ENCODE peak calls at places on chromosomes 11 and 22, in nine cellular contexts. T, G, I, U, N, J, M, W and E are unnamed samples.

GRCh38 chr11:69333906-69334305 is 40.0 kb downstream of the MYEOV start:
- DNase-seq in U (no peak), I (no peak), M (no peak), G (no peak), W (no peak), T (no peak), N (no peak), J (no peak), E (no peak)

GRCh38 chr22:47034076-47034808 is 271.8 kb downstream of the TBC1D22A start:
- DNase-seq in T (no peak), W (no peak), G (no peak), M (no peak), I (no peak), U (peak; percentile 0), J (no peak), N (no peak), E (no peak)

GRCh38 chr11:5880329-5880728 is at the start of gene OR52E4:
- DNase-seq in M (no peak), G (no peak), I (no peak), W (no peak), U (no peak), N (no peak), J (no peak), T (no peak), E (no peak)

GRCh38 chr22:19707347-19708322 is 6.7 kb upstream of the SEPTIN5 start:
- DNase-seq in I (no peak), N (no peak), G (no peak), J (no peak), U (no peak), T (no peak), W (no peak), M (no peak), E (no peak)

GRCh38 chr11:102007567-102008437 is 39.4 kb upstream of the CFAP300 start:
- DNase-seq in M (peak; percentile 68), W (no peak), U (no peak), I (peak; percentile 34), T (no peak), N (no peak), J (peak; percentile 57), G (peak; percentile 32), E (peak; percentile 72)

GRCh38 chr11:117550466-117550865 is 222.8 kb downstream of the CEP164 start:
- DNase-seq in M (no peak), I (no peak), G (no peak), N (no peak), T (no peak), U (no peak), W (no peak), J (no peak), E (no peak)

GRCh38 chr11:75840560-75840959 is 25.6 kb downstream of the UVRAG start:
- DNase-seq in I (no peak), W (no peak), N (no peak), M (no peak), G (no peak), U (no peak), T (no peak), J (no peak), E (no peak)

GRCh38 chr11:34052608-34053160 is 1.2 kb downstream of the CAPRIN1 start:
- DNase-seq in I (no peak), J (no peak), N (no peak), T (peak; percentile 49), U (peak; percentile 20), W (peak; percentile 30), M (no peak), G (no peak), E (no peak)

GRCh38 chr11:12150831-12151382 is 40.5 kb downstream of the MICAL2 start:
- DNase-seq in U (no peak), M (peak; percentile 53), N (no peak), I (no peak), W (peak; percentile 15), J (no peak), T (peak; percentile 79), G (peak; percentile 66), E (no peak)

GRCh38 chr22:19180234-19180633 is 1.7 kb upstream of the SLC25A1 start:
- DNase-seq in N (no peak), M (no peak), U (no peak), T (no peak), I (no peak), G (no peak), J (no peak), W (no peak), E (no peak)

GRCh38 chr11:121932646-121933185 is 183.3 kb downstream of the BLID start:
- DNase-seq in T (no peak), U (no peak), N (no peak), J (no peak), I (no peak), W (no peak), G (no peak), M (no peak), E (no peak)

GRCh38 chr22:42560781-42561180 is 7.0 kb downstream of the SERHL2 start:
- DNase-seq in G (no peak), W (no peak), T (no peak), M (peak; percentile 24), J (no peak), N (no peak), U (peak; percentile 21), I (no peak), E (no peak)

GRCh38 chr22:22342697-22343602 is 98.4 kb downstream of the VPREB1 start:
- DNase-seq in U (peak; percentile 82), I (peak; percentile 22), N (no peak), J (peak; percentile 77), M (peak; percentile 34), G (no peak), W (peak; percentile 81), T (peak; percentile 78), E (peak; percentile 40)

GRCh38 chr11:45603930-45604682 is 61.3 kb downstream of the CHST1 start:
- DNase-seq in I (no peak), J (no peak), U (no peak), G (no peak), W (no peak), M (no peak), T (no peak), N (no peak), E (no peak)

GRCh38 chr11:116840224-116840745 is 2.9 kb upstream of the APOA1 start:
- DNase-seq in T (no peak), J (no peak), W (no peak), G (no peak), M (peak; percentile 44), U (no peak), I (no peak), N (no peak), E (no peak)

GRCh38 chr11:10657308-10658271 is 36.0 kb downstream of the IRAG1 start:
- DNase-seq in T (peak; percentile 14), I (peak; percentile 73), M (peak; percentile 75), J (no peak), N (no peak), U (no peak), W (peak; percentile 67), G (no peak), E (peak; percentile 56)

GRCh38 chr22:35705141-35705540 is 12.5 kb upstream of the APOL5 start:
- DNase-seq in J (no peak), T (no peak), N (no peak), G (peak; percentile 76), I (peak; percentile 22), W (no peak), U (no peak), M (peak; percentile 87), E (no peak)

GRCh38 chr11:17197431-17197898 is 10.3 kb downstream of the PIK3C2A start:
- DNase-seq in M (peak; percentile 11), J (no peak), G (no peak), T (no peak), W (no peak), I (peak; percentile 34), N (no peak), U (no peak), E (peak; percentile 58)

GRCh38 chr11:128193633-128194032 is 393.7 kb downstream of the ETS1 start:
- DNase-seq in T (no peak), G (no peak), W (no peak), U (no peak), I (no peak), J (no peak), N (no peak), M (no peak), E (no peak)

GRCh38 chr11:64000740-64001514 is 14.7 kb downstream of the OTUB1 start:
- DNase-seq in M (no peak), W (no peak), J (no peak), G (no peak), U (no peak), N (no peak), T (no peak), I (no peak), E (no peak)

GRCh38 chr11:61971177-61972111 is 4.0 kb upstream of the FTH1 start:
- DNase-seq in G (peak; percentile 96), W (peak; percentile 98), N (peak; percentile 97), T (peak; percentile 69), I (peak; percentile 98), U (peak; percentile 85), J (peak; percentile 88), M (peak; percentile 100), E (peak; percentile 99)

GRCh38 chr22:39308614-39309363 is 10.6 kb downstream of the RPL3 start:
- DNase-seq in J (peak; percentile 92), W (no peak), T (peak; percentile 24), N (peak; percentile 47), M (peak; percentile 96), U (no peak), I (peak; percentile 87), G (peak; percentile 92), E (peak; percentile 85)

GRCh38 chr11:117586392-117586791 is 210.6 kb downstream of the DSCAML1 start:
- DNase-seq in N (no peak), I (no peak), W (no peak), G (no peak), J (no peak), M (no peak), T (no peak), U (no peak), E (no peak)

GRCh38 chr22:37394341-37394740 is 32.9 kb downstream of the ELFN2 start:
- DNase-seq in G (no peak), I (no peak), M (no peak), W (no peak), U (no peak), N (no peak), T (no peak), J (no peak), E (no peak)

GRCh38 chr11:89463381-89463780 is 27.8 kb downstream of the NOX4 start:
- DNase-seq in N (no peak), T (no peak), J (no peak), G (no peak), M (peak; percentile 33), U (no peak), W (no peak), I (no peak), E (no peak)

GRCh38 chr11:71988050-71988449 is 10.7 kb upstream of the IL18BP start:
- DNase-seq in J (no peak), G (peak; percentile 39), U (no peak), T (no peak), I (no peak), M (peak; percentile 83), W (no peak), N (no peak), E (no peak)